ENCODE peak calls at places on chromosome 20, in five cellular contexts. E, I, F, C and T are unnamed samples.

GRCh38 chr20:22508426-22508825 is 75.9 kb downstream of the FOXA2 start:
- DNase-seq in E (no peak), I (no peak), F (no peak), C (no peak), T (no peak)

GRCh38 chr20:18103497-18103896 is 34.2 kb upstream of the KAT14 start:
- DNase-seq in E (no peak), I (no peak), F (no peak), C (no peak), T (no peak)

GRCh38 chr20:34921436-34921835 is 34.2 kb downstream of the GSS start:
- DNase-seq in E (no peak), I (no peak), F (no peak), C (no peak), T (no peak)

GRCh38 chr20:24443436-24443835 is 26.0 kb upstream of the SYNDIG1 start:
- DNase-seq in E (no peak), I (no peak), F (no peak), C (no peak), T (no peak)

GRCh38 chr20:57391439-57392129 is 388 bp downstream of the RBM38 start:
- DNase-seq in E (no peak), I (no peak), F (no peak), C (no peak), T (no peak)

GRCh38 chr20:21183722-21184121 is 57.8 kb downstream of the KIZ start:
- DNase-seq in E (no peak), I (peak; percentile 40), F (no peak), C (no peak), T (no peak)

GRCh38 chr20:24444531-24445190 is 24.8 kb upstream of the SYNDIG1 start:
- DNase-seq in E (no peak), I (no peak), F (no peak), C (no peak), T (no peak)

GRCh38 chr20:22700387-22700786 is 116.0 kb upstream of the FOXA2 start:
- DNase-seq in E (no peak), I (peak; percentile 37), F (no peak), C (no peak), T (no peak)